ENCODE peak calls at places on chromosomes 5 and 9, in nine cellular contexts. I, O, U, B, S, P, M, Y and K are unnamed samples.

GRCh38 chr5:24644757-24645156 is at the start of gene CDH10:
- DNase-seq in S (no peak), Y (no peak), U (no peak), P (no peak), I (no peak), O (no peak), B (no peak), M (no peak), K (no peak)

GRCh38 chr9:9901624-9902023 is 711.2 kb downstream of the PTPRD start:
- DNase-seq in U (no peak), P (no peak), O (no peak), M (no peak), Y (no peak), B (no peak), S (no peak), I (no peak), K (no peak)

GRCh38 chr5:134106991-134107701 is 7.3 kb upstream of the TCF7 start:
- DNase-seq in S (no peak), B (no peak), U (no peak), I (no peak), P (no peak), M (no peak), O (no peak), Y (no peak), K (no peak)

GRCh38 chr9:112355305-112355953 is 22.0 kb upstream of the PTBP3 start:
- DNase-seq in U (no peak), P (no peak), M (no peak), S (no peak), B (no peak), O (no peak), I (no peak), Y (no peak), K (no peak)

GRCh38 chr5:138382347-138382746 is 29.9 kb downstream of the KDM3B start:
- DNase-seq in I (no peak), O (no peak), M (no peak), B (no peak), Y (no peak), U (no peak), S (no peak), P (no peak), K (no peak)

GRCh38 chr9:124137009-124137943 is 120.5 kb upstream of the NEK6 start:
- DNase-seq in M (peak; percentile 48), S (peak; percentile 43), U (no peak), I (no peak), B (no peak), O (peak; percentile 94), Y (no peak), P (no peak), K (no peak)

GRCh38 chr9:112841261-112841660 is 49.4 kb downstream of the SLC46A2 start:
- DNase-seq in P (no peak), U (no peak), B (no peak), M (no peak), O (no peak), Y (no peak), I (no peak), S (no peak), K (no peak)

GRCh38 chr5:72498284-72498683 is 8.9 kb downstream of the ZNF366 start:
- DNase-seq in M (no peak), I (no peak), S (no peak), B (peak; percentile 67), P (no peak), Y (no peak), O (no peak), U (no peak), K (no peak)

GRCh38 chr9:3963266-3964019 is 336.4 kb downstream of the GLIS3 start:
- DNase-seq in S (no peak), I (no peak), U (peak; percentile 67), O (no peak), P (no peak), Y (peak; percentile 26), B (peak; percentile 24), M (no peak), K (no peak)

GRCh38 chr9:7174884-7175283 is 417.1 kb downstream of the KDM4C start:
- DNase-seq in I (no peak), P (no peak), O (no peak), Y (no peak), S (no peak), U (no peak), B (no peak), M (no peak), K (no peak)

GRCh38 chr5:134195666-134196065 is 18.9 kb upstream of the SKP1 start:
- DNase-seq in P (no peak), B (no peak), U (no peak), I (no peak), S (no peak), Y (no peak), M (no peak), O (no peak), K (no peak)

GRCh38 chr9:98315551-98316060 is 60.2 kb upstream of the TBC1D2 start:
- DNase-seq in Y (peak; percentile 81), I (peak; percentile 31), B (peak; percentile 82), M (peak; percentile 83), P (peak; percentile 77), O (peak; percentile 26), U (peak; percentile 76), S (peak; percentile 81), K (peak; percentile 57)

GRCh38 chr9:133537257-133537656 is 2.8 kb downstream of the ADAMTSL2 start:
- DNase-seq in Y (no peak), M (no peak), U (no peak), S (no peak), B (no peak), I (no peak), P (no peak), O (no peak), K (no peak)

GRCh38 chr5:76274566-76274965 is 128.5 kb upstream of the IQGAP2 start:
- DNase-seq in I (no peak), B (no peak), P (no peak), S (no peak), Y (no peak), M (no peak), U (no peak), O (no peak), K (no peak)

GRCh38 chr5:74272019-74272775 is 368.3 kb downstream of the ENC1 start:
- DNase-seq in U (no peak), O (no peak), I (no peak), B (no peak), S (no peak), P (no peak), M (no peak), Y (no peak), K (no peak)

DNA sequence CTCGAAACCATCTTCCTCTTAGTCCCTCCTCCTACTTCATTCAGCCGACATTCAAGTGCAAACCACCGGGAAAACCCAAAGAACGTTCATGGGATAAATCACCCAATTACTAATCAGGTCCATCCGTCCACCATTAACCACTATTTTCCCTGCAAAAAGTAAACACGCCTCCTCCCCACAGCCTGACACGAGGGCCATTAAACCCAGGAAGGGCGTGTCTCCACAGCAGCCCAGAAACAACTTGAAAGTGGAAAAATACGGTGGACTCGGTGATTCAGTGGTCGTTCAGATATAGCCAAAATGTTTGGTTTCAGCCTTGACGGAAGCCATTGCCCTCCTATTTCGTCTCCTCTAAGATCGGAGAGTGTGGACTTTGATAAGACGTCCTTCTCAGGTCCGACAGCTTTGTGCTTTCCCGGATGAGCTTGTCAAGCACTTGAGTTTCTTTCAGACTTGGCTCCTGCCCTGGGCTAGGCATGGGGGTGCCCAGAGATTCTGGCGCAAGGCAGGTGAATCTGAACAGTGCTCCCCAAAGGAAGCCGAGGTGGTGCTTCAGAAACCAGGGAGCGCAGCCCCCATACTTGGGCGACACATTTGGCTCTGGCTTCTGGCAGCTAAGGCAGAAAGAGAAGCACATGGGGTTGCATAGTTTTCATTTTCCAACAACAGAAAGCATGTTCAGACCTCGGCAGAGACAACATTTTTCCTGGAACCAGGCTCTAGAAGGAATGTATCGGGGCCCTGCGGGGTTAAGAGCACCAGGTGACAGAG is 56.6 kb downstream of the SMIM23 start:
- DNase-seq in O (no peak), I (peak; percentile 52), U (no peak), B (peak; percentile 39), P (no peak), Y (no peak), S (no peak), M (no peak), K (peak; percentile 20)
- TF ChIP-seq POLR2AphosphoS5 in O (no peak), I (no peak), U (no peak), B (no peak), P (no peak), Y (no peak), S (no peak), M (no peak), K (no peak)

GRCh38 chr5:32330126-32330971 is 17.6 kb upstream of the MTMR12 start:
- DNase-seq in U (no peak), P (no peak), S (no peak), I (no peak), M (no peak), O (no peak), Y (no peak), B (no peak), K (peak; percentile 61)

GRCh38 chr5:32331217-32331926 is 18.6 kb upstream of the MTMR12 start:
- DNase-seq in M (no peak), S (no peak), P (no peak), Y (peak; percentile 72), I (peak; percentile 83), O (no peak), B (no peak), U (no peak), K (peak; percentile 92)

GRCh38 chr5:32332361-32332760 is 19.6 kb upstream of the MTMR12 start:
- DNase-seq in I (no peak), M (no peak), Y (no peak), B (no peak), U (no peak), P (no peak), O (no peak), S (no peak), K (no peak)

GRCh38 chr5:32332971-32333370 is 20.2 kb upstream of the MTMR12 start:
- DNase-seq in I (no peak), M (no peak), P (no peak), Y (no peak), B (no peak), O (no peak), S (no peak), U (no peak), K (no peak)

DNA sequence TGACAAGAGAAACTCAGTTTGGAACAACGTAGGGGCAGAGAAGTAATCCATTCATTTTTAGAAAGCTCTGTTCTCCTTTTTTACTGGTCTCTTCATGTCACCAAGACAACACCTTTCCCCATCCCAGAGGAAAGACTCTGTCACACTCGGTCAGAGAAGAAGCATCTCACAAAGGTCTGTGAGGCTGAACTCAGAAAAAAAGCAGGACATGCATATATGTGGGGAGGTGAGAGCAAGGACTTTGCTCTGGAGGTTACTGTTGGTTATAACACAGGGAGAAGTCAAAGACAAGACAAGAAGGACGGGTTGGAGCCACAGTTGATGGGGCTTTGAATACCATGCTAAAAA is 19.2 kb upstream of the MTMR12 start:
- DNase-seq in O (no peak), U (no peak), B (no peak), M (no peak), I (no peak), S (no peak), P (no peak), Y (no peak), K (no peak)
- TF ChIP-seq POLR2AphosphoS5 in O (no peak), U (no peak), B (no peak), M (no peak), I (no peak), S (no peak), P (no peak), Y (no peak), K (no peak)

GRCh38 chr5:161064297-161064696 is 212.3 kb upstream of the ATP10B start:
- DNase-seq in B (no peak), M (no peak), P (no peak), O (no peak), U (no peak), I (no peak), S (no peak), Y (no peak), K (no peak)
- TF ChIP-seq POLR2AphosphoS5 in B (no peak), M (no peak), P (no peak), O (no peak), U (no peak), I (no peak), S (no peak), Y (no peak), K (no peak)

GRCh38 chr9:109640232-109641078 is 139.5 kb upstream of the PALM2AKAP2 start:
- DNase-seq in P (peak; percentile 69), B (no peak), O (no peak), I (no peak), U (peak; percentile 65), M (no peak), S (no peak), Y (peak; percentile 36), K (peak; percentile 9)
- TF ChIP-seq POLR2AphosphoS5 in P (no peak), B (no peak), O (no peak), I (no peak), U (no peak), M (no peak), S (no peak), Y (no peak), K (no peak)